ENCODE peak calls at places on chromosomes 11 and 22, in four cellular contexts. V is osteocyte, I is testis, Z is cardiac muscle cell. H is an unnamed sample.
A peak's percentile ranks its signal among the peaks of the same experiment; 100 is the strongest.

GRCh38 chr22:44449061-44449682 is 48.9 kb downstream of the RTL6 start:
- DNase-seq in I (no peak), V (no peak), Z (peak; percentile 88), H (no peak)

GRCh38 chr22:39348909-39349505 is 784 bp upstream of the SYNGR1 start:
- DNase-seq in I (peak; percentile 42), V (no peak), Z (no peak), H (peak; percentile 73)

GRCh38 chr11:8086001-8086479 is 5.0 kb downstream of the TUB start:
- DNase-seq in Z (no peak), I (no peak), V (no peak), H (no peak)

GRCh38 chr22:29253561-29254282 is 14.1 kb downstream of the RHBDD3 start:
- DNase-seq in V (peak; percentile 78), I (no peak), Z (no peak), H (no peak)

GRCh38 chr22:19663821-19664325 is 50.4 kb upstream of the SEPTIN5 start:
- DNase-seq in Z (peak; percentile 72), I (peak; percentile 57), V (peak; percentile 89), H (peak; percentile 39)

GRCh38 chr11:126742582-126742981 is 258.0 kb downstream of the KIRREL3 start:
- DNase-seq in V (no peak), I (no peak), Z (no peak), H (no peak)

GRCh38 chr11:112051768-112052167 is 22.0 kb downstream of the PIH1D2 start:
- DNase-seq in I (no peak), V (no peak), Z (no peak), H (no peak)

GRCh38 chr11:63993100-63993499 is 6.9 kb downstream of the OTUB1 start:
- DNase-seq in V (no peak), Z (no peak), I (no peak), H (no peak)

GRCh38 chr11:2587976-2588748 is 111.6 kb downstream of the KCNQ1OT1 start:
- DNase-seq in Z (no peak), V (peak; percentile 75), I (no peak), H (peak; percentile 23)

GRCh38 chr11:30143098-30143705 is 87.6 kb upstream of the FSHB start:
- DNase-seq in V (no peak), I (no peak), Z (peak; percentile 58), H (no peak)

GRCh38 chr11:68503281-68503687 is 42.7 kb downstream of the PPP6R3 start:
- DNase-seq in Z (peak; percentile 47), V (no peak), I (no peak), H (no peak)

GRCh38 chr22:26536056-26536761 is 23.9 kb upstream of the TFIP11 start:
- DNase-seq in Z (no peak), I (no peak), V (no peak), H (no peak)

GRCh38 chr11:38593649-38594048 is 1995.6 kb upstream of the RAG2 start:
- DNase-seq in I (no peak), Z (no peak), V (no peak), H (no peak)

GRCh38 chr11:66891849-66892660 is 35.2 kb downstream of the LRFN4 start:
- DNase-seq in V (no peak), I (no peak), Z (peak; percentile 85), H (no peak)

GRCh38 chr22:41482319-41482935 is 13.5 kb downstream of the ACO2 start:
- DNase-seq in V (no peak), Z (no peak), I (no peak), H (no peak)

GRCh38 chr11:15903246-15903645 is 453.1 kb downstream of the SOX6 start:
- DNase-seq in Z (no peak), V (no peak), I (no peak), H (no peak)

GRCh38 chr11:113725411-113725810 is 19.3 kb upstream of the TMPRSS5 start:
- DNase-seq in V (no peak), Z (no peak), I (no peak), H (no peak)

GRCh38 chr11:86440305-86440716 is 65.6 kb downstream of the CCDC81 start:
- DNase-seq in I (peak; percentile 36), V (no peak), Z (peak; percentile 93), H (peak; percentile 33)

GRCh38 chr11:126246636-126247035 is 22.1 kb downstream of the SRPRA start:
- DNase-seq in I (no peak), V (no peak), Z (peak; percentile 57), H (no peak)

GRCh38 chr11:36131719-36132349 is 157.4 kb downstream of the COMMD9 start:
- DNase-seq in V (no peak), I (peak; percentile 81), Z (peak; percentile 73), H (peak; percentile 69)

GRCh38 chr11:118212131-118212725 is 12.6 kb downstream of the JAML start:
- DNase-seq in V (no peak), I (no peak), Z (no peak), H (no peak)

GRCh38 chr22:20904980-20905355 is 12.2 kb upstream of the CRKL start:
- DNase-seq in Z (no peak), I (no peak), V (no peak), H (no peak)

GRCh38 chr11:12421386-12421785 is 44.0 kb downstream of the PARVA start:
- DNase-seq in I (no peak), V (no peak), Z (no peak), H (no peak)

GRCh38 chr11:128505449-128506058 is 81.8 kb downstream of the ETS1 start:
- DNase-seq in V (no peak), Z (no peak), I (no peak), H (no peak)

GRCh38 chr22:27112273-27112672 is 454.9 kb downstream of the MIAT start:
- DNase-seq in Z (no peak), V (no peak), I (no peak), H (no peak)

GRCh38 chr11:35334385-35335090 is 84.8 kb downstream of the SLC1A2 start:
- DNase-seq in Z (no peak), V (no peak), I (no peak), H (no peak)

GRCh38 chr22:18031670-18032454 is 7.5 kb upstream of the MICAL3 start:
- DNase-seq in Z (peak; percentile 84), I (no peak), V (peak; percentile 87), H (no peak)

GRCh38 chr22:38982008-38982927 is at the start of gene APOBEC3B:
- DNase-seq in I (peak; percentile 94), V (peak; percentile 91), Z (peak; percentile 98), H (peak; percentile 90)

GRCh38 chr11:46281374-46281831 is 3.9 kb downstream of the CREB3L1 start:
- DNase-seq in I (peak; percentile 41), V (no peak), Z (peak; percentile 64), H (no peak)

DNA sequence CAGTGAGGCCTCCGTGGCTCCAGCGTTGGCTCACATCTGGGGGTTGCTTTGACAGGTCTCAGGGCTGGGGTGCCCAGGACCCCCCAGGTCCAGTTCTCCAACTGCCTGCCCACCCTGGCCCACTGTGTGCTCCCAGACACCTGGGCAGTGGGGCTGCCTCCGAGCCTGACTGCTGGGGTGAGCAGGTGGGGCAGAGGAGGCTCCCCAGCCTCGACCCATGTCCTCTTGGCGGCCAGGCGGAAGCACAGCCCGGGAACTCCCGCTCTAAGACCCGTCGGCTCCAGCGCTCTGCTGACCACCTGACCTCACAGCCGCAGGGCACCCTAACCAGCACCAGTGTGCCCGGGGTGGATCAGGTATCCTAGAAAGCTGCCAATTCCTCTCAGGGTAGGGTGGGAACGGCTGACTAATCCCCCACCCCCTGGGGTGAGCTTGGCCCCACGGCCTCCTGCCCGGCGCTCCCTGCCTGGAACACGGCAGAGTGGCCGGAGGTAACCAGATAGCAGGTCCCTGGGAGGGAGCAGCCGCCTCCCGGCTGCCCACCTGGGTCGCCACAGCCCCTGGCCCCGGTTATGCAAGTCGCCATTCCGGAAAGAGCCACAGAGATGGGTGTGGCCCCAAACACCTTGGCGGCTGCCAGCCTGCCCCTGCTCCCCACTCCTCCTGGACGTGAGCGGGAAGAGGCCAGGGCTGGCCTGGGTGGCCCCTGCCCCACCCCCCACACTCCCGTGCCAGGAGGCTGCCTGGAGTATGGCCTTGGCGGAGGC is 19.2 kb upstream of the MUC5B start:
- DNase-seq in I (no peak), Z (no peak), V (peak; percentile 84), H (no peak)
- TF ChIP-seq CTCF in I (no peak), Z (no peak), V (no peak), H (no peak)

GRCh38 chr11:120512727-120513435 is 1.3 kb downstream of the GRIK4 start:
- DNase-seq in Z (no peak), I (no peak), V (no peak), H (peak; percentile 42)
- TF ChIP-seq CTCF in Z (peak; percentile 6), I (no peak), V (peak; percentile 17), H (no peak)

DNA sequence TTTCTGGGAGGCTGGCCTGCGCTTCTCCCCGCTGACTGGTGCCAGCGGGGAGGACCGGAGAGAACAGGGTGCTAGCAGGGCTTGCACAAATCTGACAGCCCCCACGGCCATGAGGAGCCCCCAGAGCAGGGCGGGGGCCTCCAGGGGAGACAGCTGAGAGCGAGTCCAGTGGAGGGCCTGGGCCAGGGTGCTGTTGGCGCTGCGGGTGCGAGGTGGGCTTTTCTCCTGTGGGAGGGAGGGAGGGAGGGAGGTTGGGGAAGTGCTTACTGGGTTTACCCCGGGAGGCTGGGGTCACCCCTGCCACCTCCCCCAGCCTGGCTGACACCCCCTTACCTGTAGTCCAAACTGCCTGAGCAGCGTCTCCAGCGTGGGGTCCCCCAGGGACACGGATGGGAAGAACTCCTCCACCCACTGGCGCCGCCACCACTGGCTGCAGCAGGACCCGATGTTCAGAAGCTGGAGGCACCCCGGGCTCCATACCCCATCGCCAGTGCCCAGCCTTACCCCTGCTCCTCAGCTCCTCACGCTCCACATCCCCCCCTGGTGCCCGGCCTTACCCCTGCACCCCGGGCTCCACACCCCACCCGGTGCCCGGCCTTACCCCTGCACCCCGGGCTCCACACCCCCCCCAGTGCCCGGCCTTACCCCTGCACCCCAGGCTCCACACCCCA is 3.9 kb downstream of the LMF2 start:
- DNase-seq in V (no peak), I (no peak), Z (no peak), H (peak; percentile 31)
- TF ChIP-seq CTCF in V (no peak), I (no peak), Z (no peak), H (no peak)

GRCh38 chr11:82900277-82901164 is at the start of gene PRCP:
- DNase-seq in Z (peak; percentile 92), I (peak; percentile 95), V (peak; percentile 94), H (peak; percentile 89)
- TF ChIP-seq CTCF in Z (no peak), I (no peak), V (peak; percentile 13), H (no peak)

GRCh38 chr22:23534851-23535717 is 45.0 kb downstream of the IGLL1 start:
- DNase-seq in Z (no peak), V (no peak), I (peak; percentile 10), H (peak; percentile 27)

GRCh38 chr22:23537421-23537820 is 42.7 kb downstream of the IGLL1 start:
- DNase-seq in V (no peak), I (peak; percentile 76), Z (peak; percentile 61), H (peak; percentile 72)

GRCh38 chr22:23539135-23539838 is 40.8 kb downstream of the IGLL1 start:
- DNase-seq in I (peak; percentile 94), Z (peak; percentile 91), V (no peak), H (peak; percentile 80)

GRCh38 chr22:23536821-23537345 is 43.2 kb downstream of the IGLL1 start:
- DNase-seq in V (no peak), Z (no peak), I (peak; percentile 12), H (peak; percentile 28)

DNA sequence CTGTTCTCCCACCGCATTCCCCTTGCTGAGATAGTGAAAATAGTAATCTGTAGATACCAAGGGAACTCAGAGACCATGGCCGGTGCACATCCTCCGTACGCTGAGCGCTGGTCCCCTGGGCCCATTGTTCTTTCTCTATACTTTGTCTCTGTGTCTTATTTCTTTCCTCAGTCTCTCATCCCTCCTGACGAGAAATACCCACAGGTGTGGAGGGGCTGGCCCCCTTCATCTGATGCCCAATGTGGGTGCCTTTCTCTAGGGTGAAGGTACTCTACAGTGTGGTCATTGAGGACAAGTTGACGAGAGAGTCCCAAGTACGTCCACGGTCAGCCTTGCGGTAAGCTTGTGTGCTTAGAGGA is 41.6 kb downstream of the IGLL1 start:
- DNase-seq in V (no peak), I (no peak), Z (peak; percentile 36), H (peak; percentile 44)
- TF ChIP-seq CTCF in V (no peak), I (no peak), Z (peak; percentile 1), H (no peak)